ENCODE peak calls at places on chromosomes 16 and 17, in four cellular contexts. One of them, this sample, is unnamed. For H3K9me3, the result is how much of the 10 kb centered on the place peaks cover.

GRCh38 chr17:78179372-78179771 is 7.5 kb downstream of the TK1 start:
- DNase-seq in CD8-positive, alpha-beta T cell: no peak
- DNase-seq in esophagus squamous epithelium: no peak
- DNase-seq in CD8-positive, alpha-beta memory T cell: no peak
- DNase-seq in this sample: no peak

GRCh38 chr16:89764711-89765201 is 43.4 kb downstream of the ZNF276 start:
- DNase-seq in esophagus squamous epithelium: peak
- DNase-seq in CD8-positive, alpha-beta memory T cell: peak
- DNase-seq in CD8-positive, alpha-beta T cell: peak
- DNase-seq in this sample: no peak

GRCh38 chr17:48995871-48996695 is 1.1 kb upstream of the IGF2BP1 start:
- DNase-seq in CD8-positive, alpha-beta memory T cell: no peak
- DNase-seq in CD8-positive, alpha-beta T cell: no peak
- DNase-seq in esophagus squamous epithelium: no peak
- DNase-seq in this sample: no peak

GRCh38 chr17:16945513-16946201 is 26.3 kb downstream of the TNFRSF13B start:
- DNase-seq in CD8-positive, alpha-beta T cell: peak
- DNase-seq in CD8-positive, alpha-beta memory T cell: no peak
- DNase-seq in esophagus squamous epithelium: no peak
- DNase-seq in this sample: no peak

GRCh38 chr16:71711789-71712188 is 12.7 kb downstream of the PHLPP2 start:
- DNase-seq in esophagus squamous epithelium: no peak
- DNase-seq in CD8-positive, alpha-beta memory T cell: no peak
- DNase-seq in CD8-positive, alpha-beta T cell: no peak
- DNase-seq in this sample: no peak

GRCh38 chr17:15662726-15663125 is 21.4 kb downstream of the TRIM16 start:
- DNase-seq in CD8-positive, alpha-beta T cell: no peak
- DNase-seq in esophagus squamous epithelium: no peak
- DNase-seq in CD8-positive, alpha-beta memory T cell: no peak
- DNase-seq in this sample: no peak

GRCh38 chr16:19878760-19879159 is 5.9 kb downstream of the GPRC5B start:
- DNase-seq in CD8-positive, alpha-beta memory T cell: no peak
- DNase-seq in esophagus squamous epithelium: no peak
- DNase-seq in CD8-positive, alpha-beta T cell: no peak
- DNase-seq in this sample: no peak

GRCh38 chr17:77772461-77772897 is 186.0 kb upstream of the TNRC6C start:
- DNase-seq in CD8-positive, alpha-beta memory T cell: peak
- DNase-seq in esophagus squamous epithelium: no peak
- DNase-seq in CD8-positive, alpha-beta T cell: peak
- DNase-seq in this sample: peak

GRCh38 chr16:11597268-11597690 is 10.6 kb upstream of the LITAF start:
- DNase-seq in esophagus squamous epithelium: no peak
- DNase-seq in CD8-positive, alpha-beta T cell: no peak
- DNase-seq in CD8-positive, alpha-beta memory T cell: no peak
- DNase-seq in this sample: no peak

GRCh38 chr16:22625948-22626347 is 115.3 kb downstream of the NPIPB5 start:
- DNase-seq in CD8-positive, alpha-beta memory T cell: no peak
- DNase-seq in esophagus squamous epithelium: no peak
- DNase-seq in CD8-positive, alpha-beta T cell: no peak
- DNase-seq in this sample: no peak

GRCh38 chr16:57304169-57305061 is 19.9 kb upstream of the PLLP start:
- DNase-seq in CD8-positive, alpha-beta memory T cell: peak
- DNase-seq in CD8-positive, alpha-beta T cell: no peak
- DNase-seq in esophagus squamous epithelium: no peak
- DNase-seq in this sample: no peak

GRCh38 chr17:36715951-36716350 is 114.6 kb downstream of the MRM1 start:
- DNase-seq in CD8-positive, alpha-beta T cell: no peak
- DNase-seq in esophagus squamous epithelium: no peak
- DNase-seq in CD8-positive, alpha-beta memory T cell: no peak
- DNase-seq in this sample: no peak

DNA sequence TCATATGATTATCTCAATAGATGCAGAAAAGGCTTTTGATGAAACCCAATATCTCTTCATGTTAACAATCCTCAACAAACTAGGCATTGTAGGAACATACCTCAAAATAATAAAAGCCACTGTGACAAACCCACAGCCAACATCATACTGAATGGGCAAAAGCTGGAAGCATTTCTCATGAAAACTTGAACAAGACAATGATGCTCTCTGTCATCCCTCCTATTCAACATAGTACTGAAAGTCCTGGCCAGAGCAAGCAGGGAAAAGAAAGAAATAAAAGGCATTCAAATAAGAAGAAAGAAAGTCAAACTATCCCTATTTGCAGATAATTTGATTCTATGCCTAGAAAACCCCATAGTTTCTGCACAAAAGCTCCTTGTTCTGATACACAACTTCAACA is 999.2 kb upstream of the GOT2 start:
- DNase-seq in CD8-positive, alpha-beta T cell: no peak
- DNase-seq in esophagus squamous epithelium: no peak
- DNase-seq in CD8-positive, alpha-beta memory T cell: no peak
- DNase-seq in this sample: no peak
- H3K9me3 ChIP-seq in CD8-positive, alpha-beta T cell: under half
- H3K9me3 ChIP-seq in esophagus squamous epithelium: under half
- H3K9me3 ChIP-seq in CD8-positive, alpha-beta memory T cell: under half
- H3K9me3 ChIP-seq in this sample: under half

GRCh38 chr17:42325026-42325425 is 36.7 kb downstream of the STAT5A start:
- DNase-seq in CD8-positive, alpha-beta memory T cell: no peak
- DNase-seq in CD8-positive, alpha-beta T cell: no peak
- DNase-seq in esophagus squamous epithelium: no peak
- DNase-seq in this sample: no peak
- H3K9me3 ChIP-seq in CD8-positive, alpha-beta memory T cell: under half
- H3K9me3 ChIP-seq in CD8-positive, alpha-beta T cell: under half
- H3K9me3 ChIP-seq in esophagus squamous epithelium: under half
- H3K9me3 ChIP-seq in this sample: under half

DNA sequence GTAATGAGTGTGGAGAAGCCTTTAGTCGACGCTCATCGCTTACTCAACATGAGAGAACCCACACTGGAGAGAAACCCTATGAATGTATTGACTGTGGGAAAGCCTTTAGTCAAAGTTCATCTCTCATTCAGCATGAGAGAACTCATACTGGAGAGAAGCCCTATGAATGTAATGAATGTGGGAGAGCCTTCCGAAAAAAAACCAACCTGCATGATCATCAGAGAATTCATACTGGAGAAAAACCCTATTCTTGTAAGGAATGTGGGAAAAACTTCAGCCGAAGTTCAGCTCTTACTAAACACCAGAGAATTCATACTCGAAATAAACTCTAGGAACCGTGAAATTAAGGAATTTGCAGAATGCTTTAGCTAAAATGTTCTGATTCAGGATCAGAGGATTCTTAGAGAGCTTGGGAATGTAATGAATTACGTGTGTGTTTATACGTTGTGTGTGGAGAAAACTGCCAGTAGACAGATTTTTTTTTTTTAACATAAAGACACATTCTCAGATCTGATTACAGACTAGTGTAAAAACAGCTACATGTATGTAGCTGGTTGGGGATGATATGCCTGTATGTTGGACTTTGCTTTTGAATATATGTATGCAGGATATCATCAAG is 25.4 kb downstream of the ZFP90 start:
- DNase-seq in esophagus squamous epithelium: no peak
- DNase-seq in CD8-positive, alpha-beta memory T cell: no peak
- DNase-seq in CD8-positive, alpha-beta T cell: no peak
- DNase-seq in this sample: no peak
- H3K9me3 ChIP-seq in esophagus squamous epithelium: half or more
- H3K9me3 ChIP-seq in CD8-positive, alpha-beta memory T cell: half or more
- H3K9me3 ChIP-seq in CD8-positive, alpha-beta T cell: half or more
- H3K9me3 ChIP-seq in this sample: under half

GRCh38 chr17:62688398-62689140 is 61.1 kb downstream of the MRC2 start:
- DNase-seq in CD8-positive, alpha-beta memory T cell: no peak
- DNase-seq in CD8-positive, alpha-beta T cell: no peak
- DNase-seq in esophagus squamous epithelium: no peak
- DNase-seq in this sample: no peak

GRCh38 chr17:62689441-62690167 is 62.1 kb downstream of the MRC2 start:
- DNase-seq in CD8-positive, alpha-beta memory T cell: no peak
- DNase-seq in CD8-positive, alpha-beta T cell: no peak
- DNase-seq in esophagus squamous epithelium: no peak
- DNase-seq in this sample: no peak

GRCh38 chr17:62692159-62692651 is 64.7 kb downstream of the MRC2 start:
- DNase-seq in esophagus squamous epithelium: no peak
- DNase-seq in CD8-positive, alpha-beta T cell: no peak
- DNase-seq in CD8-positive, alpha-beta memory T cell: no peak
- DNase-seq in this sample: no peak

GRCh38 chr17:62687997-62688396 is 60.5 kb downstream of the MRC2 start:
- DNase-seq in CD8-positive, alpha-beta T cell: no peak
- DNase-seq in CD8-positive, alpha-beta memory T cell: no peak
- DNase-seq in esophagus squamous epithelium: no peak
- DNase-seq in this sample: no peak

DNA sequence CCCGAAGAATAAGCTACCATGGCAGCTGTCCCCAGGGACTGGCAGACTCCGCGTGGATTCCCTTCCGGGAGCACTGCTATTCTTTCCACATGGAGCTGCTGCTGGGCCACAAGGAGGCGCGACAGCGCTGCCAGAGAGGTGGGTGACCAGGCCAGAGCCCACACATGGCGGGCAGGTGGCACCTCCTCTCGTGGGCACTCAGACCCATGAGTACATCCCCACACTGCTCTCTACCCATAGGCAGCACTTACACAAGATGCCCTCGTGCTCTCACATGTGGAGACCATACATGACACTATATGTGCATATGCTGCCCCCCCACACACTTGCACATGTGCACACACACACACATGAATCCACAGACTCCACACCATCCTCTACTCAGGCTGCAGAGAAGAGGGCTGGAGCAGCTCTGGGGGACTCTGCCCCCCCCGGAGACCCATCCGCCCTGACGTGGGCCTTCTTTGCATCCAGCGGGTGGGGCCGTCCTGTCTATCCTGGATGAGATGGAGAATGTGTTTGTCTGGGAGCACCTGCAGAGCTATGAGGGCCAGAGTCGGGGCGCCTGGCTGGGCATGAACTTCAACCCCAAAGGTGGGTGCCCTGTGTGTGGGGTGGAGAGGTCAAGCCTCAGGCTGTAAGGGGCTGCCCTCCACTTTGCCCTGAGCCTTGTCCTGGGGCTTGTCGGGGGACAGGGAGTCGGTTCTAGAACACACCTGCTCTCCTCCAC is 62.9 kb downstream of the MRC2 start:
- DNase-seq in CD8-positive, alpha-beta T cell: no peak
- DNase-seq in CD8-positive, alpha-beta memory T cell: no peak
- DNase-seq in esophagus squamous epithelium: no peak
- DNase-seq in this sample: no peak
- H3K9me3 ChIP-seq in CD8-positive, alpha-beta T cell: under half
- H3K9me3 ChIP-seq in CD8-positive, alpha-beta memory T cell: under half
- H3K9me3 ChIP-seq in esophagus squamous epithelium: under half
- H3K9me3 ChIP-seq in this sample: under half

GRCh38 chr16:86026916-86027315 is 128.0 kb downstream of the IRF8 start:
- DNase-seq in CD8-positive, alpha-beta T cell: no peak
- DNase-seq in CD8-positive, alpha-beta memory T cell: no peak
- DNase-seq in esophagus squamous epithelium: no peak
- DNase-seq in this sample: no peak

GRCh38 chr16:86022381-86022960 is 123.5 kb downstream of the IRF8 start:
- DNase-seq in CD8-positive, alpha-beta T cell: no peak
- DNase-seq in esophagus squamous epithelium: no peak
- DNase-seq in CD8-positive, alpha-beta memory T cell: no peak
- DNase-seq in this sample: no peak

GRCh38 chr16:86025706-86026105 is 126.7 kb downstream of the IRF8 start:
- DNase-seq in esophagus squamous epithelium: no peak
- DNase-seq in CD8-positive, alpha-beta T cell: no peak
- DNase-seq in CD8-positive, alpha-beta memory T cell: no peak
- DNase-seq in this sample: no peak

GRCh38 chr16:86026136-86026905 is 127.4 kb downstream of the IRF8 start:
- DNase-seq in esophagus squamous epithelium: no peak
- DNase-seq in CD8-positive, alpha-beta memory T cell: no peak
- DNase-seq in CD8-positive, alpha-beta T cell: no peak
- DNase-seq in this sample: no peak

DNA sequence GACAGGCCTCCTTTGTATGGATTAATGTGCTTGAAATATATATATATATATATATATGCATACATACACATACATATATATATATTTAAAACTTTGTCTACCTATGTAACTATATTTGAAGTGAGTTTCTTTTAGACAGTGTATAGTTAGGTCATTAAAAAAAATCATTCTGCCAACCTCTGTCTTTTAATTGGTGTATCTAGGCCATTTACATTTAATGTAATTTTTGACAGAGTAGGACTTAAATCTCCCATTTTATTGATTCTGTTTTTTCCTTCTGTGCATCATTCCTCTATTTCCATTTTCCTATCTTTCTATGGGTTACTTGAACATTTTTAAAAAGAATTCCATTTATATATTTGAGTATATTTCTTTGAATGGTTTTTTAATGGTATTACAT is 125.2 kb downstream of the IRF8 start:
- DNase-seq in CD8-positive, alpha-beta T cell: no peak
- DNase-seq in esophagus squamous epithelium: no peak
- DNase-seq in CD8-positive, alpha-beta memory T cell: no peak
- DNase-seq in this sample: no peak
- H3K9me3 ChIP-seq in CD8-positive, alpha-beta T cell: under half
- H3K9me3 ChIP-seq in esophagus squamous epithelium: under half
- H3K9me3 ChIP-seq in CD8-positive, alpha-beta memory T cell: under half
- H3K9me3 ChIP-seq in this sample: under half

This sample was measured in T-helper 17 cell.